ENCODE peak calls at places on chromosome 18, in five cellular contexts. One of them, this sample, is unnamed.

GRCh38 chr18:7924616-7925015 is 357.5 kb downstream of the PTPRM start:
- DNase-seq in body of pancreas: no peak
- DNase-seq in omental fat pad: no peak
- DNase-seq in stimulated activated CD4-positive, alpha-beta T cell treated with anti-CD3 and anti-CD28 coated beads, Interleukin-1b, Interleukin-23, amount 100 ng/mL, for 48 hours: no peak
- DNase-seq in GM12891: no peak
- DNase-seq in this sample: no peak

GRCh38 chr18:77711096-77711495 is 461.4 kb downstream of the GALR1 start:
- DNase-seq in body of pancreas: no peak
- DNase-seq in GM12891: no peak
- DNase-seq in stimulated activated CD4-positive, alpha-beta T cell treated with anti-CD3 and anti-CD28 coated beads, Interleukin-1b, Interleukin-23, amount 100 ng/mL, for 48 hours: no peak
- DNase-seq in omental fat pad: no peak
- DNase-seq in this sample: peak

GRCh38 chr18:31206787-31207381 is 44.2 kb upstream of the DSC1 start:
- DNase-seq in omental fat pad: no peak
- DNase-seq in body of pancreas: peak
- DNase-seq in GM12891: peak
- DNase-seq in stimulated activated CD4-positive, alpha-beta T cell treated with anti-CD3 and anti-CD28 coated beads, Interleukin-1b, Interleukin-23, amount 100 ng/mL, for 48 hours: no peak
- DNase-seq in this sample: no peak

GRCh38 chr18:10290244-10291240 is 163.9 kb upstream of the APCDD1 start:
- DNase-seq in stimulated activated CD4-positive, alpha-beta T cell treated with anti-CD3 and anti-CD28 coated beads, Interleukin-1b, Interleukin-23, amount 100 ng/mL, for 48 hours: no peak
- DNase-seq in omental fat pad: no peak
- DNase-seq in body of pancreas: no peak
- DNase-seq in GM12891: no peak
- DNase-seq in this sample: no peak

GRCh38 chr18:39843546-39843945 is 2111.5 kb upstream of the PIK3C3 start:
- DNase-seq in body of pancreas: no peak
- DNase-seq in GM12891: no peak
- DNase-seq in stimulated activated CD4-positive, alpha-beta T cell treated with anti-CD3 and anti-CD28 coated beads, Interleukin-1b, Interleukin-23, amount 100 ng/mL, for 48 hours: no peak
- DNase-seq in omental fat pad: no peak
- DNase-seq in this sample: no peak

GRCh38 chr18:8607776-8608682 is 1.2 kb upstream of the RAB12 start:
- DNase-seq in body of pancreas: no peak
- DNase-seq in GM12891: no peak
- DNase-seq in stimulated activated CD4-positive, alpha-beta T cell treated with anti-CD3 and anti-CD28 coated beads, Interleukin-1b, Interleukin-23, amount 100 ng/mL, for 48 hours: no peak
- DNase-seq in omental fat pad: no peak
- DNase-seq in this sample: no peak

GRCh38 chr18:13730486-13730885 is 4.0 kb downstream of the RNMT start:
- DNase-seq in body of pancreas: no peak
- DNase-seq in stimulated activated CD4-positive, alpha-beta T cell treated with anti-CD3 and anti-CD28 coated beads, Interleukin-1b, Interleukin-23, amount 100 ng/mL, for 48 hours: no peak
- DNase-seq in GM12891: no peak
- DNase-seq in omental fat pad: no peak
- DNase-seq in this sample: no peak

GRCh38 chr18:43279015-43279758 is 1.9 kb upstream of the SYT4 start:
- DNase-seq in omental fat pad: no peak
- DNase-seq in GM12891: no peak
- DNase-seq in body of pancreas: no peak
- DNase-seq in stimulated activated CD4-positive, alpha-beta T cell treated with anti-CD3 and anti-CD28 coated beads, Interleukin-1b, Interleukin-23, amount 100 ng/mL, for 48 hours: no peak
- DNase-seq in this sample: peak

GRCh38 chr18:31041346-31042067 is 1.0 kb downstream of the DSC3 start:
- DNase-seq in body of pancreas: peak
- DNase-seq in stimulated activated CD4-positive, alpha-beta T cell treated with anti-CD3 and anti-CD28 coated beads, Interleukin-1b, Interleukin-23, amount 100 ng/mL, for 48 hours: no peak
- DNase-seq in GM12891: peak
- DNase-seq in omental fat pad: no peak
- DNase-seq in this sample: no peak

GRCh38 chr18:39966275-39966674 is 1988.8 kb upstream of the PIK3C3 start:
- DNase-seq in omental fat pad: no peak
- DNase-seq in stimulated activated CD4-positive, alpha-beta T cell treated with anti-CD3 and anti-CD28 coated beads, Interleukin-1b, Interleukin-23, amount 100 ng/mL, for 48 hours: no peak
- DNase-seq in body of pancreas: no peak
- DNase-seq in GM12891: no peak
- DNase-seq in this sample: no peak

GRCh38 chr18:10727477-10727876 is 201.7 kb downstream of the NAPG start:
- DNase-seq in stimulated activated CD4-positive, alpha-beta T cell treated with anti-CD3 and anti-CD28 coated beads, Interleukin-1b, Interleukin-23, amount 100 ng/mL, for 48 hours: no peak
- DNase-seq in omental fat pad: no peak
- DNase-seq in body of pancreas: no peak
- DNase-seq in GM12891: no peak
- DNase-seq in this sample: peak

GRCh38 chr18:57819119-57819518 is 16.0 kb upstream of the ATP8B1 start:
- DNase-seq in stimulated activated CD4-positive, alpha-beta T cell treated with anti-CD3 and anti-CD28 coated beads, Interleukin-1b, Interleukin-23, amount 100 ng/mL, for 48 hours: no peak
- DNase-seq in body of pancreas: no peak
- DNase-seq in omental fat pad: no peak
- DNase-seq in GM12891: no peak
- DNase-seq in this sample: no peak

GRCh38 chr18:59502222-59502898 is 143.3 kb upstream of the LMAN1 start:
- DNase-seq in omental fat pad: no peak
- DNase-seq in stimulated activated CD4-positive, alpha-beta T cell treated with anti-CD3 and anti-CD28 coated beads, Interleukin-1b, Interleukin-23, amount 100 ng/mL, for 48 hours: no peak
- DNase-seq in GM12891: no peak
- DNase-seq in body of pancreas: peak
- DNase-seq in this sample: no peak

GRCh38 chr18:45628979-45629958 is 14.0 kb downstream of the SLC14A2 start:
- DNase-seq in omental fat pad: no peak
- DNase-seq in stimulated activated CD4-positive, alpha-beta T cell treated with anti-CD3 and anti-CD28 coated beads, Interleukin-1b, Interleukin-23, amount 100 ng/mL, for 48 hours: no peak
- DNase-seq in GM12891: no peak
- DNase-seq in body of pancreas: no peak
- DNase-seq in this sample: no peak

GRCh38 chr18:46320928-46321855 is 217.0 kb downstream of the HAUS1 start:
- DNase-seq in body of pancreas: no peak
- DNase-seq in GM12891: no peak
- DNase-seq in stimulated activated CD4-positive, alpha-beta T cell treated with anti-CD3 and anti-CD28 coated beads, Interleukin-1b, Interleukin-23, amount 100 ng/mL, for 48 hours: no peak
- DNase-seq in omental fat pad: no peak
- DNase-seq in this sample: no peak

GRCh38 chr18:48398074-48398473 is 11.1 kb downstream of the ZBTB7C start:
- DNase-seq in stimulated activated CD4-positive, alpha-beta T cell treated with anti-CD3 and anti-CD28 coated beads, Interleukin-1b, Interleukin-23, amount 100 ng/mL, for 48 hours: no peak
- DNase-seq in omental fat pad: no peak
- DNase-seq in GM12891: no peak
- DNase-seq in body of pancreas: no peak
- DNase-seq in this sample: no peak

GRCh38 chr18:49691177-49691608 is 122.1 kb downstream of the ACAA2 start:
- DNase-seq in stimulated activated CD4-positive, alpha-beta T cell treated with anti-CD3 and anti-CD28 coated beads, Interleukin-1b, Interleukin-23, amount 100 ng/mL, for 48 hours: no peak
- DNase-seq in body of pancreas: no peak
- DNase-seq in omental fat pad: no peak
- DNase-seq in GM12891: no peak
- DNase-seq in this sample: no peak

GRCh38 chr18:45589559-45590041 is 25.7 kb upstream of the SLC14A2 start:
- DNase-seq in stimulated activated CD4-positive, alpha-beta T cell treated with anti-CD3 and anti-CD28 coated beads, Interleukin-1b, Interleukin-23, amount 100 ng/mL, for 48 hours: no peak
- DNase-seq in GM12891: no peak
- DNase-seq in body of pancreas: no peak
- DNase-seq in omental fat pad: no peak
- DNase-seq in this sample: no peak

GRCh38 chr18:44624052-44624451 is 56.6 kb upstream of the SETBP1 start:
- DNase-seq in stimulated activated CD4-positive, alpha-beta T cell treated with anti-CD3 and anti-CD28 coated beads, Interleukin-1b, Interleukin-23, amount 100 ng/mL, for 48 hours: no peak
- DNase-seq in body of pancreas: no peak
- DNase-seq in GM12891: no peak
- DNase-seq in omental fat pad: no peak
- DNase-seq in this sample: no peak

GRCh38 chr18:8548186-8548585 is 61.1 kb upstream of the RAB12 start:
- DNase-seq in body of pancreas: no peak
- DNase-seq in GM12891: no peak
- DNase-seq in stimulated activated CD4-positive, alpha-beta T cell treated with anti-CD3 and anti-CD28 coated beads, Interleukin-1b, Interleukin-23, amount 100 ng/mL, for 48 hours: no peak
- DNase-seq in omental fat pad: no peak
- DNase-seq in this sample: no peak

GRCh38 chr18:50715919-50716318 is 103.9 kb downstream of the MRO start:
- DNase-seq in GM12891: no peak
- DNase-seq in stimulated activated CD4-positive, alpha-beta T cell treated with anti-CD3 and anti-CD28 coated beads, Interleukin-1b, Interleukin-23, amount 100 ng/mL, for 48 hours: no peak
- DNase-seq in omental fat pad: no peak
- DNase-seq in body of pancreas: no peak
- DNase-seq in this sample: no peak

GRCh38 chr18:33581816-33582215 is 3.8 kb downstream of the ASXL3 start:
- DNase-seq in GM12891: no peak
- DNase-seq in omental fat pad: no peak
- DNase-seq in body of pancreas: peak
- DNase-seq in stimulated activated CD4-positive, alpha-beta T cell treated with anti-CD3 and anti-CD28 coated beads, Interleukin-1b, Interleukin-23, amount 100 ng/mL, for 48 hours: no peak
- DNase-seq in this sample: no peak

This sample was measured in NCI-H1092 treated with DMSO at 0.1 percent for 48 hours.